ENCODE peak calls at places on chromosome 1, in four cellular contexts. One of them, this sample, is unnamed.

GRCh38 chr1:32138965-32139364 is 31.1 kb downstream of the KPNA6 start:
- DNase-seq in NCI-H2107: no peak
- DNase-seq in HAP-1: no peak
- DNase-seq in HT1080: peak; percentile 50
- DNase-seq in this sample: no peak

GRCh38 chr1:248918126-248918525 is 12.1 kb downstream of the PGBD2 start:
- DNase-seq in HAP-1: no peak
- DNase-seq in HT1080: peak; percentile 31
- DNase-seq in NCI-H2107: peak; percentile 46
- DNase-seq in this sample: no peak

GRCh38 chr1:232462200-232462599 is 167.7 kb downstream of the SIPA1L2 start:
- DNase-seq in HT1080: peak; percentile 50
- DNase-seq in HAP-1: peak; percentile 20
- DNase-seq in NCI-H2107: peak; percentile 13
- DNase-seq in this sample: no peak

GRCh38 chr1:153309441-153309840 is 3.3 kb downstream of the PGLYRP3 start:
- DNase-seq in HT1080: no peak
- DNase-seq in NCI-H2107: no peak
- DNase-seq in HAP-1: no peak
- DNase-seq in this sample: no peak

GRCh38 chr1:165073402-165074007 is 283.0 kb downstream of the LMX1A start:
- DNase-seq in HAP-1: peak; percentile 84
- DNase-seq in HT1080: peak; percentile 25
- DNase-seq in NCI-H2107: peak; percentile 57
- DNase-seq in this sample: peak; percentile 58

GRCh38 chr1:86993269-86993985 is 79.0 kb downstream of the HS2ST1 start:
- DNase-seq in HT1080: no peak
- DNase-seq in NCI-H2107: no peak
- DNase-seq in HAP-1: no peak
- DNase-seq in this sample: no peak

GRCh38 chr1:202349263-202349928 is 897 bp downstream of the PPP1R12B start:
- DNase-seq in HAP-1: no peak
- DNase-seq in HT1080: peak; percentile 37
- DNase-seq in NCI-H2107: no peak
- DNase-seq in this sample: no peak

GRCh38 chr1:176829261-176829976 is 335.1 kb downstream of the ASTN1 start:
- DNase-seq in NCI-H2107: no peak
- DNase-seq in HAP-1: no peak
- DNase-seq in HT1080: no peak
- DNase-seq in this sample: no peak

GRCh38 chr1:43227138-43227836 is 42.5 kb upstream of the TMEM125 start:
- DNase-seq in HT1080: peak; percentile 59
- DNase-seq in NCI-H2107: peak; percentile 83
- DNase-seq in HAP-1: peak; percentile 56
- DNase-seq in this sample: peak; percentile 62

GRCh38 chr1:88524129-88524528 is 159.9 kb upstream of the PKN2 start:
- DNase-seq in HAP-1: no peak
- DNase-seq in NCI-H2107: no peak
- DNase-seq in HT1080: no peak
- DNase-seq in this sample: no peak

GRCh38 chr1:154219511-154219910 is 1.2 kb upstream of the UBAP2L start:
- DNase-seq in NCI-H2107: no peak
- DNase-seq in HAP-1: no peak
- DNase-seq in HT1080: no peak
- DNase-seq in this sample: no peak

GRCh38 chr1:244273262-244273844 is 178.4 kb downstream of the ADSS2 start:
- DNase-seq in NCI-H2107: no peak
- DNase-seq in HAP-1: no peak
- DNase-seq in HT1080: no peak
- DNase-seq in this sample: no peak

GRCh38 chr1:89929467-89930063 is 65.3 kb upstream of the ZNF326 start:
- DNase-seq in NCI-H2107: no peak
- DNase-seq in HAP-1: peak; percentile 98
- DNase-seq in HT1080: no peak
- DNase-seq in this sample: no peak

GRCh38 chr1:243233908-243234307 is 21.2 kb downstream of the CEP170 start:
- DNase-seq in NCI-H2107: no peak
- DNase-seq in HT1080: no peak
- DNase-seq in HAP-1: no peak
- DNase-seq in this sample: no peak

GRCh38 chr1:168498159-168498609 is 45.6 kb downstream of the XCL2 start:
- DNase-seq in HAP-1: peak; percentile 10
- DNase-seq in NCI-H2107: peak; percentile 13
- DNase-seq in HT1080: no peak
- DNase-seq in this sample: peak; percentile 76

GRCh38 chr1:155989242-155989991 is 11.1 kb upstream of the ARHGEF2 start:
- DNase-seq in HAP-1: peak; percentile 34
- DNase-seq in NCI-H2107: peak; percentile 61
- DNase-seq in HT1080: peak; percentile 75
- DNase-seq in this sample: peak; percentile 38

GRCh38 chr1:8782001-8782620 is 35.3 kb downstream of the RERE start:
- DNase-seq in NCI-H2107: no peak
- DNase-seq in HAP-1: no peak
- DNase-seq in HT1080: no peak
- DNase-seq in this sample: no peak

GRCh38 chr1:192610114-192610958 is 25.6 kb upstream of the RGS13 start:
- DNase-seq in HAP-1: peak; percentile 36
- DNase-seq in HT1080: no peak
- DNase-seq in NCI-H2107: no peak
- DNase-seq in this sample: no peak

This sample was measured in NCI-H187.